ENCODE peak calls at places on chromosomes 12 and 14, in eight cellular contexts. One of them, this sample, is unnamed.

GRCh38 chr12:91741932-91742331 is 403.7 kb downstream of the BTG1 start:
- DNase-seq in hippocampal formation: no peak
- DNase-seq in activated effector memory CD4-positive, alpha-beta T cell treated with Interleukin-2 at 50 U/mL for 16 hours: no peak
- DNase-seq in stimulated activated CD8-positive, alpha-beta memory T cell treated with anti-CD3 and anti-CD28 coated beads, Interleukin-2, amount 100 ng/mL, for 1 hour: no peak
- DNase-seq in AG09319: no peak
- DNase-seq in cardiac fibroblast: no peak
- DNase-seq in GM12891: no peak
- DNase-seq in ELR: no peak
- DNase-seq in this sample: no peak

GRCh38 chr12:92304335-92305066 is 158.9 kb upstream of the BTG1 start:
- DNase-seq in GM12891: no peak
- DNase-seq in AG09319: no peak
- DNase-seq in activated effector memory CD4-positive, alpha-beta T cell treated with Interleukin-2 at 50 U/mL for 16 hours: no peak
- DNase-seq in stimulated activated CD8-positive, alpha-beta memory T cell treated with anti-CD3 and anti-CD28 coated beads, Interleukin-2, amount 100 ng/mL, for 1 hour: no peak
- DNase-seq in cardiac fibroblast: no peak
- DNase-seq in ELR: no peak
- DNase-seq in hippocampal formation: no peak
- DNase-seq in this sample: no peak

GRCh38 chr14:68230941-68231717 is 411.6 kb downstream of the RAD51B start:
- DNase-seq in stimulated activated CD8-positive, alpha-beta memory T cell treated with anti-CD3 and anti-CD28 coated beads, Interleukin-2, amount 100 ng/mL, for 1 hour: no peak
- DNase-seq in activated effector memory CD4-positive, alpha-beta T cell treated with Interleukin-2 at 50 U/mL for 16 hours: no peak
- DNase-seq in cardiac fibroblast: peak
- DNase-seq in ELR: peak
- DNase-seq in hippocampal formation: no peak
- DNase-seq in AG09319: no peak
- DNase-seq in GM12891: no peak
- DNase-seq in this sample: no peak

GRCh38 chr14:95319312-95320075 is at the start of gene CLMN:
- DNase-seq in AG09319: no peak
- DNase-seq in hippocampal formation: peak
- DNase-seq in stimulated activated CD8-positive, alpha-beta memory T cell treated with anti-CD3 and anti-CD28 coated beads, Interleukin-2, amount 100 ng/mL, for 1 hour: no peak
- DNase-seq in ELR: peak
- DNase-seq in activated effector memory CD4-positive, alpha-beta T cell treated with Interleukin-2 at 50 U/mL for 16 hours: peak
- DNase-seq in cardiac fibroblast: peak
- DNase-seq in GM12891: peak
- DNase-seq in this sample: peak

GRCh38 chr12:50072198-50072907 is 12.8 kb upstream of the SMARCD1 start:
- DNase-seq in cardiac fibroblast: no peak
- DNase-seq in GM12891: no peak
- DNase-seq in stimulated activated CD8-positive, alpha-beta memory T cell treated with anti-CD3 and anti-CD28 coated beads, Interleukin-2, amount 100 ng/mL, for 1 hour: no peak
- DNase-seq in AG09319: no peak
- DNase-seq in ELR: no peak
- DNase-seq in hippocampal formation: no peak
- DNase-seq in activated effector memory CD4-positive, alpha-beta T cell treated with Interleukin-2 at 50 U/mL for 16 hours: no peak
- DNase-seq in this sample: no peak

GRCh38 chr14:79514700-79515099 is 696.6 kb downstream of the DIO2 start:
- DNase-seq in GM12891: no peak
- DNase-seq in activated effector memory CD4-positive, alpha-beta T cell treated with Interleukin-2 at 50 U/mL for 16 hours: no peak
- DNase-seq in stimulated activated CD8-positive, alpha-beta memory T cell treated with anti-CD3 and anti-CD28 coated beads, Interleukin-2, amount 100 ng/mL, for 1 hour: no peak
- DNase-seq in cardiac fibroblast: peak
- DNase-seq in hippocampal formation: no peak
- DNase-seq in ELR: peak
- DNase-seq in AG09319: no peak
- DNase-seq in this sample: no peak

GRCh38 chr12:91778938-91779400 is 366.7 kb downstream of the BTG1 start:
- DNase-seq in cardiac fibroblast: peak
- DNase-seq in stimulated activated CD8-positive, alpha-beta memory T cell treated with anti-CD3 and anti-CD28 coated beads, Interleukin-2, amount 100 ng/mL, for 1 hour: peak
- DNase-seq in AG09319: peak
- DNase-seq in GM12891: peak
- DNase-seq in hippocampal formation: no peak
- DNase-seq in activated effector memory CD4-positive, alpha-beta T cell treated with Interleukin-2 at 50 U/mL for 16 hours: peak
- DNase-seq in ELR: peak
- DNase-seq in this sample: peak

GRCh38 chr12:15629108-15629507 is 160.1 kb downstream of the EPS8 start:
- DNase-seq in ELR: peak
- DNase-seq in AG09319: no peak
- DNase-seq in stimulated activated CD8-positive, alpha-beta memory T cell treated with anti-CD3 and anti-CD28 coated beads, Interleukin-2, amount 100 ng/mL, for 1 hour: no peak
- DNase-seq in cardiac fibroblast: peak
- DNase-seq in hippocampal formation: no peak
- DNase-seq in activated effector memory CD4-positive, alpha-beta T cell treated with Interleukin-2 at 50 U/mL for 16 hours: no peak
- DNase-seq in GM12891: no peak
- DNase-seq in this sample: no peak

GRCh38 chr12:65568517-65568916 is 255.8 kb upstream of the HMGA2 start:
- DNase-seq in stimulated activated CD8-positive, alpha-beta memory T cell treated with anti-CD3 and anti-CD28 coated beads, Interleukin-2, amount 100 ng/mL, for 1 hour: no peak
- DNase-seq in activated effector memory CD4-positive, alpha-beta T cell treated with Interleukin-2 at 50 U/mL for 16 hours: no peak
- DNase-seq in GM12891: no peak
- DNase-seq in AG09319: no peak
- DNase-seq in cardiac fibroblast: peak
- DNase-seq in hippocampal formation: no peak
- DNase-seq in ELR: peak
- DNase-seq in this sample: no peak

GRCh38 chr12:112768278-112768677 is 23.3 kb upstream of the RPH3A start:
- DNase-seq in cardiac fibroblast: no peak
- DNase-seq in activated effector memory CD4-positive, alpha-beta T cell treated with Interleukin-2 at 50 U/mL for 16 hours: no peak
- DNase-seq in stimulated activated CD8-positive, alpha-beta memory T cell treated with anti-CD3 and anti-CD28 coated beads, Interleukin-2, amount 100 ng/mL, for 1 hour: no peak
- DNase-seq in hippocampal formation: no peak
- DNase-seq in ELR: no peak
- DNase-seq in AG09319: no peak
- DNase-seq in GM12891: no peak
- DNase-seq in this sample: no peak

GRCh38 chr12:116916122-116916521 is 5.4 kb downstream of the FBXW8 start:
- DNase-seq in hippocampal formation: no peak
- DNase-seq in GM12891: no peak
- DNase-seq in stimulated activated CD8-positive, alpha-beta memory T cell treated with anti-CD3 and anti-CD28 coated beads, Interleukin-2, amount 100 ng/mL, for 1 hour: no peak
- DNase-seq in cardiac fibroblast: peak
- DNase-seq in ELR: peak
- DNase-seq in AG09319: no peak
- DNase-seq in activated effector memory CD4-positive, alpha-beta T cell treated with Interleukin-2 at 50 U/mL for 16 hours: no peak
- DNase-seq in this sample: no peak

GRCh38 chr12:105935981-105936380 is 202.8 kb downstream of the NUAK1 start:
- DNase-seq in GM12891: no peak
- DNase-seq in AG09319: no peak
- DNase-seq in ELR: peak
- DNase-seq in cardiac fibroblast: no peak
- DNase-seq in hippocampal formation: no peak
- DNase-seq in activated effector memory CD4-positive, alpha-beta T cell treated with Interleukin-2 at 50 U/mL for 16 hours: no peak
- DNase-seq in stimulated activated CD8-positive, alpha-beta memory T cell treated with anti-CD3 and anti-CD28 coated beads, Interleukin-2, amount 100 ng/mL, for 1 hour: no peak
- DNase-seq in this sample: no peak

GRCh38 chr14:69076341-69076740 is 76.6 kb downstream of the DCAF5 start:
- DNase-seq in AG09319: no peak
- DNase-seq in stimulated activated CD8-positive, alpha-beta memory T cell treated with anti-CD3 and anti-CD28 coated beads, Interleukin-2, amount 100 ng/mL, for 1 hour: no peak
- DNase-seq in activated effector memory CD4-positive, alpha-beta T cell treated with Interleukin-2 at 50 U/mL for 16 hours: no peak
- DNase-seq in ELR: no peak
- DNase-seq in cardiac fibroblast: no peak
- DNase-seq in hippocampal formation: no peak
- DNase-seq in GM12891: no peak
- DNase-seq in this sample: no peak

GRCh38 chr12:54701940-54702592 is 53.9 kb upstream of the DCD start:
- DNase-seq in activated effector memory CD4-positive, alpha-beta T cell treated with Interleukin-2 at 50 U/mL for 16 hours: no peak
- DNase-seq in stimulated activated CD8-positive, alpha-beta memory T cell treated with anti-CD3 and anti-CD28 coated beads, Interleukin-2, amount 100 ng/mL, for 1 hour: no peak
- DNase-seq in hippocampal formation: peak
- DNase-seq in cardiac fibroblast: peak
- DNase-seq in ELR: peak
- DNase-seq in AG09319: peak
- DNase-seq in GM12891: peak
- DNase-seq in this sample: no peak

GRCh38 chr14:96267336-96267735 is 11.3 kb downstream of the BDKRB1 start:
- DNase-seq in hippocampal formation: no peak
- DNase-seq in activated effector memory CD4-positive, alpha-beta T cell treated with Interleukin-2 at 50 U/mL for 16 hours: no peak
- DNase-seq in ELR: peak
- DNase-seq in cardiac fibroblast: peak
- DNase-seq in AG09319: peak
- DNase-seq in GM12891: no peak
- DNase-seq in stimulated activated CD8-positive, alpha-beta memory T cell treated with anti-CD3 and anti-CD28 coated beads, Interleukin-2, amount 100 ng/mL, for 1 hour: no peak
- DNase-seq in this sample: no peak

GRCh38 chr14:54593860-54594259 is 26.9 kb downstream of the SAMD4A start:
- DNase-seq in cardiac fibroblast: no peak
- DNase-seq in GM12891: no peak
- DNase-seq in ELR: peak
- DNase-seq in AG09319: no peak
- DNase-seq in stimulated activated CD8-positive, alpha-beta memory T cell treated with anti-CD3 and anti-CD28 coated beads, Interleukin-2, amount 100 ng/mL, for 1 hour: no peak
- DNase-seq in hippocampal formation: no peak
- DNase-seq in activated effector memory CD4-positive, alpha-beta T cell treated with Interleukin-2 at 50 U/mL for 16 hours: no peak
- DNase-seq in this sample: no peak

GRCh38 chr14:34853041-34853440 is 22.1 kb downstream of the BAZ1A start:
- DNase-seq in cardiac fibroblast: peak
- DNase-seq in GM12891: no peak
- DNase-seq in hippocampal formation: no peak
- DNase-seq in AG09319: no peak
- DNase-seq in ELR: no peak
- DNase-seq in stimulated activated CD8-positive, alpha-beta memory T cell treated with anti-CD3 and anti-CD28 coated beads, Interleukin-2, amount 100 ng/mL, for 1 hour: no peak
- DNase-seq in activated effector memory CD4-positive, alpha-beta T cell treated with Interleukin-2 at 50 U/mL for 16 hours: no peak
- DNase-seq in this sample: no peak

This sample was measured in activated T-helper 1 cell treated with anti-CD3 and anti-CD28 coated beads, Interleukin-12 subunit alpha, Interleukin-12 subunit beta, Interleukin-2, Interleukin-4 antibody, amounts not matched to agents 30 ng/mL and 10 ng/mL and 1 ng/mL, durations not matched to agents 14 hours and 24 hours and 36 hours.